ENCODE peak calls at places on chromosomes 16 and 17, in five cellular contexts. One of them, this sample, is unnamed.
A peak's percentile ranks its signal among the peaks of the same experiment; 100 is the strongest.

GRCh38 chr17:49497147-49498036 is 2.3 kb downstream of the NGFR start:
- DNase-seq in IMR-90: peak; percentile 22
- DNase-seq in NT2/D1: no peak
- DNase-seq in heart left ventricle: peak; percentile 83
- DNase-seq in psoas muscle: peak; percentile 84
- DNase-seq in this sample: no peak

GRCh38 chr17:68047153-68047846 is 11.8 kb downstream of the KPNA2 start:
- DNase-seq in IMR-90: no peak
- DNase-seq in NT2/D1: no peak
- DNase-seq in heart left ventricle: no peak
- DNase-seq in psoas muscle: no peak
- DNase-seq in this sample: no peak

GRCh38 chr16:67393111-67393789 is at the start of gene TPPP3:
- DNase-seq in IMR-90: peak; percentile 76
- DNase-seq in NT2/D1: peak; percentile 66
- DNase-seq in heart left ventricle: peak; percentile 94
- DNase-seq in psoas muscle: peak; percentile 95
- DNase-seq in this sample: peak; percentile 75

GRCh38 chr16:1333149-1333812 is at the start of gene BAIAP3:
- DNase-seq in IMR-90: no peak
- DNase-seq in NT2/D1: no peak
- DNase-seq in heart left ventricle: no peak
- DNase-seq in psoas muscle: peak; percentile 72
- DNase-seq in this sample: no peak

GRCh38 chr17:42784811-42785592 is 4.6 kb downstream of the WNK4 start:
- DNase-seq in IMR-90: no peak
- DNase-seq in NT2/D1: no peak
- DNase-seq in heart left ventricle: no peak
- DNase-seq in psoas muscle: no peak
- DNase-seq in this sample: no peak

GRCh38 chr16:66612422-66612821 is 7.9 kb downstream of the CMTM3 start:
- DNase-seq in IMR-90: no peak
- DNase-seq in NT2/D1: no peak
- DNase-seq in heart left ventricle: no peak
- DNase-seq in psoas muscle: no peak
- DNase-seq in this sample: no peak

GRCh38 chr17:16106161-16106891 is 106.7 kb downstream of the TTC19 start:
- DNase-seq in IMR-90: peak; percentile 79
- DNase-seq in NT2/D1: no peak
- DNase-seq in heart left ventricle: no peak
- DNase-seq in psoas muscle: no peak
- DNase-seq in this sample: no peak

GRCh38 chr16:66224186-66224585 is 142.3 kb upstream of the CDH5 start:
- DNase-seq in IMR-90: no peak
- DNase-seq in NT2/D1: no peak
- DNase-seq in heart left ventricle: no peak
- DNase-seq in psoas muscle: no peak
- DNase-seq in this sample: no peak

GRCh38 chr17:77881545-77881944 is 77.0 kb upstream of the TNRC6C start:
- DNase-seq in IMR-90: peak; percentile 28
- DNase-seq in NT2/D1: no peak
- DNase-seq in heart left ventricle: peak; percentile 95
- DNase-seq in psoas muscle: peak; percentile 92
- DNase-seq in this sample: peak; percentile 64

GRCh38 chr16:1381655-1382406 is 30.1 kb downstream of the GNPTG start:
- DNase-seq in IMR-90: no peak
- DNase-seq in NT2/D1: no peak
- DNase-seq in heart left ventricle: no peak
- DNase-seq in psoas muscle: no peak
- DNase-seq in this sample: no peak

GRCh38 chr16:89476811-89477261 is 13.5 kb downstream of the ANKRD11 start:
- DNase-seq in IMR-90: no peak
- DNase-seq in NT2/D1: no peak
- DNase-seq in heart left ventricle: no peak
- DNase-seq in psoas muscle: no peak
- DNase-seq in this sample: no peak

GRCh38 chr17:50033316-50033715 is 22.6 kb upstream of the ITGA3 start:
- DNase-seq in IMR-90: peak; percentile 77
- DNase-seq in NT2/D1: no peak
- DNase-seq in heart left ventricle: no peak
- DNase-seq in psoas muscle: no peak
- DNase-seq in this sample: no peak

GRCh38 chr17:48626470-48627241 is 498 bp upstream of the HOXB9 start:
- DNase-seq in IMR-90: peak; percentile 47
- DNase-seq in NT2/D1: no peak
- DNase-seq in heart left ventricle: no peak
- DNase-seq in psoas muscle: no peak
- DNase-seq in this sample: no peak

GRCh38 chr17:32771396-32771795 is 105.5 kb downstream of the MYO1D start:
- DNase-seq in IMR-90: no peak
- DNase-seq in NT2/D1: no peak
- DNase-seq in heart left ventricle: no peak
- DNase-seq in psoas muscle: no peak
- DNase-seq in this sample: no peak

GRCh38 chr17:57941384-57942370 is 13.5 kb downstream of the CUEDC1 start:
- DNase-seq in IMR-90: no peak
- DNase-seq in NT2/D1: no peak
- DNase-seq in heart left ventricle: no peak
- DNase-seq in psoas muscle: peak; percentile 36
- DNase-seq in this sample: no peak

GRCh38 chr17:75477493-75477862 is 21.0 kb downstream of the TMEM94 start:
- DNase-seq in IMR-90: no peak
- DNase-seq in NT2/D1: no peak
- DNase-seq in heart left ventricle: no peak
- DNase-seq in psoas muscle: no peak
- DNase-seq in this sample: no peak

GRCh38 chr17:77948690-77949114 is 9.8 kb upstream of the TNRC6C start:
- DNase-seq in IMR-90: peak; percentile 59
- DNase-seq in NT2/D1: no peak
- DNase-seq in heart left ventricle: no peak
- DNase-seq in psoas muscle: no peak
- DNase-seq in this sample: no peak

GRCh38 chr17:49715717-49716279 is 8.0 kb upstream of the SLC35B1 start:
- DNase-seq in IMR-90: no peak
- DNase-seq in NT2/D1: no peak
- DNase-seq in heart left ventricle: no peak
- DNase-seq in psoas muscle: no peak
- DNase-seq in this sample: no peak

GRCh38 chr16:18062713-18063112 is 273.8 kb downstream of the NPIPA8 start:
- DNase-seq in IMR-90: no peak
- DNase-seq in NT2/D1: no peak
- DNase-seq in heart left ventricle: no peak
- DNase-seq in psoas muscle: no peak
- DNase-seq in this sample: no peak

GRCh38 chr17:66967867-66968543 is 3.5 kb downstream of the CACNG4 start:
- DNase-seq in IMR-90: no peak
- DNase-seq in NT2/D1: no peak
- DNase-seq in heart left ventricle: peak; percentile 37
- DNase-seq in psoas muscle: no peak
- DNase-seq in this sample: no peak

GRCh38 chr17:2814499-2815341 is 18.5 kb downstream of the RAP1GAP2 start:
- DNase-seq in IMR-90: no peak
- DNase-seq in NT2/D1: no peak
- DNase-seq in heart left ventricle: no peak
- DNase-seq in psoas muscle: peak; percentile 64
- DNase-seq in this sample: no peak

GRCh38 chr17:54967621-54968258 is 714 bp downstream of the COX11 start:
- DNase-seq in IMR-90: peak; percentile 27
- DNase-seq in NT2/D1: no peak
- DNase-seq in heart left ventricle: no peak
- DNase-seq in psoas muscle: no peak
- DNase-seq in this sample: peak; percentile 48

GRCh38 chr17:15463363-15463762 is 4.1 kb downstream of the CDRT4 start:
- DNase-seq in IMR-90: peak; percentile 92
- DNase-seq in NT2/D1: no peak
- DNase-seq in heart left ventricle: no peak
- DNase-seq in psoas muscle: no peak
- DNase-seq in this sample: no peak

GRCh38 chr17:67759355-67760171 is 41.8 kb downstream of the NOL11 start:
- DNase-seq in IMR-90: peak; percentile 50
- DNase-seq in NT2/D1: no peak
- DNase-seq in heart left ventricle: peak; percentile 68
- DNase-seq in psoas muscle: peak; percentile 56
- DNase-seq in this sample: peak; percentile 37

GRCh38 chr16:9119795-9120194 is 28.4 kb downstream of the HAPSTR1 start:
- DNase-seq in IMR-90: peak; percentile 84
- DNase-seq in NT2/D1: no peak
- DNase-seq in heart left ventricle: no peak
- DNase-seq in psoas muscle: no peak
- DNase-seq in this sample: no peak

GRCh38 chr16:24738895-24739294 is 9.4 kb downstream of the TNRC6A start:
- DNase-seq in IMR-90: no peak
- DNase-seq in NT2/D1: no peak
- DNase-seq in heart left ventricle: no peak
- DNase-seq in psoas muscle: no peak
- DNase-seq in this sample: no peak

GRCh38 chr16:24734382-24734781 is 4.9 kb downstream of the TNRC6A start:
- DNase-seq in IMR-90: peak; percentile 72
- DNase-seq in NT2/D1: no peak
- DNase-seq in heart left ventricle: no peak
- DNase-seq in psoas muscle: no peak
- DNase-seq in this sample: no peak

GRCh38 chr16:24737916-24738594 is 8.6 kb downstream of the TNRC6A start:
- DNase-seq in IMR-90: no peak
- DNase-seq in NT2/D1: no peak
- DNase-seq in heart left ventricle: no peak
- DNase-seq in psoas muscle: no peak
- DNase-seq in this sample: no peak

GRCh38 chr16:24737391-24737871 is 8.0 kb downstream of the TNRC6A start:
- DNase-seq in IMR-90: peak; percentile 70
- DNase-seq in NT2/D1: no peak
- DNase-seq in heart left ventricle: no peak
- DNase-seq in psoas muscle: no peak
- DNase-seq in this sample: no peak

GRCh38 chr16:24736758-24737157 is 7.3 kb downstream of the TNRC6A start:
- DNase-seq in IMR-90: no peak
- DNase-seq in NT2/D1: no peak
- DNase-seq in heart left ventricle: no peak
- DNase-seq in psoas muscle: no peak
- DNase-seq in this sample: no peak
- H3K4me3 ChIP-seq in IMR-90: no peak overlapping the region
- H3K4me3 ChIP-seq in NT2/D1: no peak overlapping the region
- H3K4me3 ChIP-seq in heart left ventricle: no peak overlapping the region
- H3K4me3 ChIP-seq in psoas muscle: peak overlapping the region; percentile 31
- H3K4me3 ChIP-seq in this sample: no peak overlapping the region

GRCh38 chr16:87952751-87953150 is 1.5 kb downstream of the BANP start:
- DNase-seq in IMR-90: no peak
- DNase-seq in NT2/D1: no peak
- DNase-seq in heart left ventricle: no peak
- DNase-seq in psoas muscle: no peak
- DNase-seq in this sample: no peak
- H3K4me3 ChIP-seq in IMR-90: no peak overlapping the region
- H3K4me3 ChIP-seq in NT2/D1: no peak overlapping the region
- H3K4me3 ChIP-seq in heart left ventricle: no peak overlapping the region
- H3K4me3 ChIP-seq in psoas muscle: peak overlapping the region; percentile 95
- H3K4me3 ChIP-seq in this sample: no peak overlapping the region

GRCh38 chr16:81593481-81593880 is 148.9 kb downstream of the CMIP start:
- DNase-seq in IMR-90: no peak
- DNase-seq in NT2/D1: no peak
- DNase-seq in heart left ventricle: peak; percentile 33
- DNase-seq in psoas muscle: no peak
- DNase-seq in this sample: no peak

GRCh38 chr16:81591538-81591870 is 146.9 kb downstream of the CMIP start:
- DNase-seq in IMR-90: no peak
- DNase-seq in NT2/D1: no peak
- DNase-seq in heart left ventricle: no peak
- DNase-seq in psoas muscle: no peak
- DNase-seq in this sample: no peak

GRCh38 chr16:81590714-81591537 is 146.3 kb downstream of the CMIP start:
- DNase-seq in IMR-90: no peak
- DNase-seq in NT2/D1: no peak
- DNase-seq in heart left ventricle: peak; percentile 27
- DNase-seq in psoas muscle: no peak
- DNase-seq in this sample: no peak

GRCh38 chr16:81589975-81590650 is 145.5 kb downstream of the CMIP start:
- DNase-seq in IMR-90: no peak
- DNase-seq in NT2/D1: no peak
- DNase-seq in heart left ventricle: peak; percentile 13
- DNase-seq in psoas muscle: no peak
- DNase-seq in this sample: no peak

GRCh38 chr16:81592353-81592866 is 147.8 kb downstream of the CMIP start:
- DNase-seq in IMR-90: no peak
- DNase-seq in NT2/D1: no peak
- DNase-seq in heart left ventricle: peak; percentile 42
- DNase-seq in psoas muscle: no peak
- DNase-seq in this sample: no peak
- H3K4me3 ChIP-seq in IMR-90: no peak overlapping the region
- H3K4me3 ChIP-seq in NT2/D1: no peak overlapping the region
- H3K4me3 ChIP-seq in heart left ventricle: no peak overlapping the region
- H3K4me3 ChIP-seq in psoas muscle: no peak overlapping the region
- H3K4me3 ChIP-seq in this sample: no peak overlapping the region

GRCh38 chr16:85167589-85168537 is 55.6 kb upstream of the CIBAR2 start:
- DNase-seq in IMR-90: no peak
- DNase-seq in NT2/D1: peak; percentile 57
- DNase-seq in heart left ventricle: peak; percentile 42
- DNase-seq in psoas muscle: peak; percentile 53
- DNase-seq in this sample: no peak
- H3K4me3 ChIP-seq in IMR-90: no peak overlapping the region
- H3K4me3 ChIP-seq in NT2/D1: peak overlapping the region; percentile 49
- H3K4me3 ChIP-seq in heart left ventricle: no peak overlapping the region
- H3K4me3 ChIP-seq in psoas muscle: peak overlapping the region; percentile 55
- H3K4me3 ChIP-seq in this sample: peak overlapping the region; percentile 49

GRCh38 chr17:81713556-81714411 is 1.7 kb downstream of the SLC25A10 start:
- DNase-seq in IMR-90: no peak
- DNase-seq in NT2/D1: no peak
- DNase-seq in heart left ventricle: no peak
- DNase-seq in psoas muscle: no peak
- DNase-seq in this sample: peak; percentile 93
- H3K4me3 ChIP-seq in IMR-90: no peak overlapping the region
- H3K4me3 ChIP-seq in NT2/D1: peak overlapping the region; percentile 86
- H3K4me3 ChIP-seq in heart left ventricle: no peak overlapping the region
- H3K4me3 ChIP-seq in psoas muscle: peak overlapping the region; percentile 73
- H3K4me3 ChIP-seq in this sample: peak overlapping the region; percentile 69

DNA sequence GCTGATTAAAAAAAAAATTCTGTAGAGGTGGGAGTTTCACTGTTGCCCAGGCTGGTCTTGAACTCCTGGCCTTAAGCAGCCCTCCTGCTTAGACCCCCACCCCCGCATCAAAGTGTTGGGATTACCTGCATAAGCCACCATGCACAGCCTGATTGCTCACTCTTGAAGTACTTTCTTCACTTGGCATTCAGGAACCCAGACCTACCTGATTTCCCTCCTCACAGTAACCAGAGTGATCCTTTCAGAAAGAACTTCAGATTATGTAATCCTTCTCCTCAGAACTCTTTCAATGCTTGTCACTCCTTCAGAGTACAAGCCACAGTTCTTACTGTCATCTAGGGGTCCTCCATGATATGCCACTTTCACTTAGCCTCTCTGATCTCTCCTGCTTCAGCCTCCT is 1.4 kb downstream of the EFCAB13 start:
- DNase-seq in IMR-90: no peak
- DNase-seq in NT2/D1: no peak
- DNase-seq in heart left ventricle: no peak
- DNase-seq in psoas muscle: no peak
- DNase-seq in this sample: no peak
- H3K4me3 ChIP-seq in IMR-90: no peak overlapping the region
- H3K4me3 ChIP-seq in NT2/D1: no peak overlapping the region
- H3K4me3 ChIP-seq in heart left ventricle: no peak overlapping the region
- H3K4me3 ChIP-seq in psoas muscle: no peak overlapping the region
- H3K4me3 ChIP-seq in this sample: no peak overlapping the region